ENCODE peak calls at places on chromosomes 3 and 15, in four cellular contexts. G, D, B and S are unnamed samples.

GRCh38 chr3:127542441-127542952 is 48.0 kb downstream of the TPRA1 start:
- DNase-seq in G (no peak), D (no peak), B (no peak), S (no peak)

GRCh38 chr3:80307844-80308243 is 540.0 kb upstream of the ROBO1 start:
- DNase-seq in G (no peak), D (no peak), B (no peak), S (no peak)

GRCh38 chr3:168088106-168088722 is 7.5 kb downstream of the GOLIM4 start:
- DNase-seq in G (peak), D (no peak), B (no peak), S (peak)

GRCh38 chr15:81809543-81809942 is 236.3 kb downstream of the MEX3B start:
- DNase-seq in G (peak), D (peak), B (peak), S (no peak)

GRCh38 chr3:141373768-141374526 is 5.6 kb downstream of the ZBTB38 start:
- DNase-seq in G (peak), D (no peak), B (no peak), S (no peak)

GRCh38 chr3:30544811-30545210 is 61.6 kb upstream of the TGFBR2 start:
- DNase-seq in G (peak), D (no peak), B (no peak), S (no peak)

GRCh38 chr3:23405081-23405480 is 202.0 kb downstream of the UBE2E2 start:
- DNase-seq in G (no peak), D (no peak), B (no peak), S (no peak)

GRCh38 chr3:161295325-161295724 is 74.2 kb downstream of the NMD3 start:
- DNase-seq in G (no peak), D (no peak), B (no peak), S (no peak)

GRCh38 chr15:32148833-32149555 is 118.7 kb downstream of the CHRNA7 start:
- DNase-seq in G (no peak), D (no peak), B (no peak), S (no peak)

GRCh38 chr3:15633766-15634588 is 32.4 kb downstream of the BTD start:
- DNase-seq in G (peak), D (no peak), B (peak), S (no peak)

GRCh38 chr3:72114773-72115172 is 329.8 kb upstream of the PROK2 start:
- DNase-seq in G (no peak), D (no peak), B (no peak), S (no peak)

GRCh38 chr15:61364871-61365270 is 135.8 kb upstream of the RORA start:
- DNase-seq in G (no peak), D (no peak), B (no peak), S (no peak)

GRCh38 chr15:85494035-85494793 is 113.8 kb downstream of the AKAP13 start:
- DNase-seq in G (peak), D (no peak), B (no peak), S (no peak)

GRCh38 chr15:58146734-58147133 is 8.6 kb downstream of the AQP9 start:
- DNase-seq in G (peak), D (no peak), B (no peak), S (no peak)

GRCh38 chr3:197103766-197104165 is 74.1 kb upstream of the MELTF start:
- DNase-seq in G (no peak), D (no peak), B (no peak), S (no peak)

GRCh38 chr15:23416349-23417276 is 30.4 kb downstream of the GOLGA6L2 start:
- DNase-seq in G (no peak), D (peak), B (peak), S (no peak)

GRCh38 chr15:68391084-68391483 is 40.9 kb downstream of the ITGA11 start:
- DNase-seq in G (no peak), D (no peak), B (no peak), S (no peak)

GRCh38 chr3:156460206-156460609 is 94.7 kb downstream of the SSR3 start:
- DNase-seq in G (no peak), D (peak), B (no peak), S (no peak)

GRCh38 chr3:115160295-115160694 is 13.2 kb upstream of the ZBTB20 start:
- DNase-seq in G (no peak), D (no peak), B (no peak), S (peak)

GRCh38 chr3:190024912-190025311 is 95.8 kb downstream of the P3H2 start:
- DNase-seq in G (no peak), D (no peak), B (no peak), S (no peak)

GRCh38 chr15:69999392-70000085 is 98.2 kb downstream of the TLE3 start:
- DNase-seq in G (no peak), D (no peak), B (no peak), S (no peak)

GRCh38 chr3:12948891-12949711 is 107.7 kb upstream of the RPL32 start:
- DNase-seq in G (no peak), D (no peak), B (no peak), S (no peak)

GRCh38 chr15:90042766-90043525 is 41.8 kb downstream of the ZNF710 start:
- DNase-seq in G (no peak), D (no peak), B (no peak), S (no peak)

GRCh38 chr3:20185364-20185732 is 658 bp downstream of the SGO1 start:
- DNase-seq in G (peak), D (no peak), B (peak), S (no peak)

GRCh38 chr3:117602054-117602644 is 892.6 kb downstream of the TUSC7 start:
- DNase-seq in G (no peak), D (no peak), B (no peak), S (no peak)

GRCh38 chr15:92803852-92804609 is 96.1 kb upstream of the CHD2 start:
- DNase-seq in G (peak), D (peak), B (no peak), S (peak)

GRCh38 chr3:162776137-162776536 is 1279.5 kb downstream of the OTOL1 start:
- DNase-seq in G (no peak), D (no peak), B (no peak), S (no peak)

GRCh38 chr3:149816986-149817385 is 4.0 kb downstream of the RNF13 start:
- DNase-seq in G (no peak), D (no peak), B (no peak), S (no peak)

GRCh38 chr3:31047673-31048072 is 153.2 kb upstream of the GADL1 start:
- DNase-seq in G (no peak), D (no peak), B (no peak), S (no peak)

GRCh38 chr15:38534691-38535090 is 29.9 kb downstream of the RASGRP1 start:
- DNase-seq in G (no peak), D (no peak), B (no peak), S (no peak)

GRCh38 chr3:44761347-44762169 is at the start of the genes KIAA1143 and KIF15:
- DNase-seq in G (peak), D (peak), B (peak), S (peak)
- TF ChIP-seq EP300 in G (no peak), D (peak), B (no peak), S (peak)

GRCh38 chr3:64218329-64218728 is 6.9 kb downstream of the PRICKLE2 start:
- DNase-seq in G (no peak), D (no peak), B (no peak), S (no peak)
- TF ChIP-seq RCOR1 in G (no peak), D (no peak), B (no peak), S (no peak)

GRCh38 chr3:195893121-195893449 is 15.3 kb downstream of the TNK2 start:
- DNase-seq in G (no peak), D (no peak), B (peak), S (no peak)
- TF ChIP-seq EP300 in G (no peak), D (no peak), B (no peak), S (no peak)

GRCh38 chr15:91113036-91113435 is 13.0 kb downstream of the SV2B start:
- DNase-seq in G (no peak), D (no peak), B (no peak), S (no peak)

GRCh38 chr15:91108421-91108820 is 8.4 kb downstream of the SV2B start:
- DNase-seq in G (no peak), D (no peak), B (no peak), S (no peak)

GRCh38 chr15:91109885-91110284 is 9.8 kb downstream of the SV2B start:
- DNase-seq in G (no peak), D (no peak), B (no peak), S (no peak)

GRCh38 chr15:91114301-91114700 is 14.2 kb downstream of the SV2B start:
- DNase-seq in G (no peak), D (no peak), B (no peak), S (no peak)

DNA sequence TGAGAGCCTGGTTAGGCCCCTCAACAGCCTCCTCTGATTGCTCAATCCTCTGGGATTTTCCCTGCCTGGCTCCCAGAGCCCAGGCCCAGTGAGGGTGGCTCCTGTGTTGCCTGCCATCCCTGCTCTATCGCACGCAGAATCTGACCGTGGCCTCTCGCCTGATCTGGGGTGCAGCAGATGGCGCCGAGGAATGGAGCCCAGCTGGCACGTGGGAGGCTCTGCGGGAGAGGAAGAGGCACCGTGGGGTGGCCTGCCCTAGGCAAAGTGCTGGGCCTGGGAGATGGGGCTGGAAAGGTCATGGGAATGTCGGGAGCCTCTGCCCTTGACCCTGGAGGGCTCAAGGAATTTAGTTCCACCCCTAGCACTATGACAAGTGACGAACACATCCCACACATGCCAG is 10.3 kb downstream of the SV2B start:
- DNase-seq in G (no peak), D (no peak), B (no peak), S (no peak)
- TF ChIP-seq RCOR1 in G (no peak), D (no peak), B (no peak), S (no peak)